ENCODE peak calls at places on chromosomes 12 and 14, in five cellular contexts. One of them, this sample, is unnamed.

GRCh38 chr12:45668641-45669040 is 60.9 kb upstream of the ARID2 start:
- DNase-seq in dermis blood vessel endothelial cell: no peak
- DNase-seq in CD4-positive, CD25-positive, alpha-beta regulatory T cell: no peak
- DNase-seq in left ventricle myocardium inferior: no peak
- DNase-seq in right atrium auricular region: no peak
- DNase-seq in this sample: no peak

GRCh38 chr12:79083181-79083580 is 218.6 kb downstream of the SYT1 start:
- DNase-seq in right atrium auricular region: no peak
- DNase-seq in left ventricle myocardium inferior: no peak
- DNase-seq in CD4-positive, CD25-positive, alpha-beta regulatory T cell: no peak
- DNase-seq in dermis blood vessel endothelial cell: peak
- DNase-seq in this sample: no peak

GRCh38 chr14:83162351-83162929 is 1628.8 kb upstream of the SEL1L start:
- DNase-seq in dermis blood vessel endothelial cell: no peak
- DNase-seq in left ventricle myocardium inferior: no peak
- DNase-seq in CD4-positive, CD25-positive, alpha-beta regulatory T cell: no peak
- DNase-seq in right atrium auricular region: no peak
- DNase-seq in this sample: no peak

GRCh38 chr12:49599961-49600360 is 5.5 kb downstream of the FAM186B start:
- DNase-seq in right atrium auricular region: no peak
- DNase-seq in dermis blood vessel endothelial cell: no peak
- DNase-seq in left ventricle myocardium inferior: no peak
- DNase-seq in CD4-positive, CD25-positive, alpha-beta regulatory T cell: no peak
- DNase-seq in this sample: no peak

GRCh38 chr14:89651805-89652204 is 234.8 kb upstream of the FOXN3 start:
- DNase-seq in CD4-positive, CD25-positive, alpha-beta regulatory T cell: no peak
- DNase-seq in right atrium auricular region: no peak
- DNase-seq in left ventricle myocardium inferior: no peak
- DNase-seq in dermis blood vessel endothelial cell: no peak
- DNase-seq in this sample: no peak

GRCh38 chr12:71684081-71684480 is 1.8 kb upstream of the TMEM19 start:
- DNase-seq in left ventricle myocardium inferior: no peak
- DNase-seq in right atrium auricular region: no peak
- DNase-seq in CD4-positive, CD25-positive, alpha-beta regulatory T cell: peak
- DNase-seq in dermis blood vessel endothelial cell: no peak
- DNase-seq in this sample: no peak

GRCh38 chr12:41011939-41012338 is 176.2 kb upstream of the PDZRN4 start:
- DNase-seq in left ventricle myocardium inferior: no peak
- DNase-seq in dermis blood vessel endothelial cell: no peak
- DNase-seq in right atrium auricular region: no peak
- DNase-seq in CD4-positive, CD25-positive, alpha-beta regulatory T cell: no peak
- DNase-seq in this sample: peak

GRCh38 chr14:22386924-22387775 is 201.9 kb downstream of the DAD1 start:
- DNase-seq in CD4-positive, CD25-positive, alpha-beta regulatory T cell: peak
- DNase-seq in dermis blood vessel endothelial cell: peak
- DNase-seq in right atrium auricular region: peak
- DNase-seq in left ventricle myocardium inferior: peak
- DNase-seq in this sample: peak

GRCh38 chr12:55659486-55660385 is 23.0 kb downstream of the OR10P1 start:
- DNase-seq in CD4-positive, CD25-positive, alpha-beta regulatory T cell: no peak
- DNase-seq in right atrium auricular region: peak
- DNase-seq in left ventricle myocardium inferior: peak
- DNase-seq in dermis blood vessel endothelial cell: peak
- DNase-seq in this sample: peak

GRCh38 chr14:29518335-29518734 is 409.3 kb downstream of the PRKD1 start:
- DNase-seq in right atrium auricular region: no peak
- DNase-seq in CD4-positive, CD25-positive, alpha-beta regulatory T cell: no peak
- DNase-seq in left ventricle myocardium inferior: no peak
- DNase-seq in dermis blood vessel endothelial cell: peak
- DNase-seq in this sample: peak

GRCh38 chr12:116015525-116015924 is 262.0 kb downstream of the MED13L start:
- DNase-seq in right atrium auricular region: no peak
- DNase-seq in left ventricle myocardium inferior: no peak
- DNase-seq in dermis blood vessel endothelial cell: peak
- DNase-seq in CD4-positive, CD25-positive, alpha-beta regulatory T cell: peak
- DNase-seq in this sample: peak

GRCh38 chr12:46473634-46474201 is 101.1 kb upstream of the SLC38A2 start:
- DNase-seq in dermis blood vessel endothelial cell: peak
- DNase-seq in CD4-positive, CD25-positive, alpha-beta regulatory T cell: no peak
- DNase-seq in right atrium auricular region: peak
- DNase-seq in left ventricle myocardium inferior: peak
- DNase-seq in this sample: peak

GRCh38 chr14:52589646-52590045 is 37.0 kb downstream of the GPR137C start:
- DNase-seq in left ventricle myocardium inferior: no peak
- DNase-seq in CD4-positive, CD25-positive, alpha-beta regulatory T cell: no peak
- DNase-seq in dermis blood vessel endothelial cell: no peak
- DNase-seq in right atrium auricular region: no peak
- DNase-seq in this sample: no peak

GRCh38 chr12:116876151-116876869 is 4.9 kb downstream of the HRK start:
- DNase-seq in left ventricle myocardium inferior: no peak
- DNase-seq in dermis blood vessel endothelial cell: no peak
- DNase-seq in CD4-positive, CD25-positive, alpha-beta regulatory T cell: no peak
- DNase-seq in right atrium auricular region: no peak
- DNase-seq in this sample: no peak

GRCh38 chr12:71216725-71217579 is 59.2 kb upstream of the TSPAN8 start:
- DNase-seq in right atrium auricular region: no peak
- DNase-seq in CD4-positive, CD25-positive, alpha-beta regulatory T cell: peak
- DNase-seq in left ventricle myocardium inferior: no peak
- DNase-seq in dermis blood vessel endothelial cell: peak
- DNase-seq in this sample: peak

GRCh38 chr12:32365473-32366064 is 33.8 kb upstream of the FGD4 start:
- DNase-seq in right atrium auricular region: no peak
- DNase-seq in CD4-positive, CD25-positive, alpha-beta regulatory T cell: peak
- DNase-seq in dermis blood vessel endothelial cell: peak
- DNase-seq in left ventricle myocardium inferior: peak
- DNase-seq in this sample: peak

GRCh38 chr12:6288235-6288634 is 22.2 kb upstream of the PLEKHG6 start:
- DNase-seq in left ventricle myocardium inferior: no peak
- DNase-seq in CD4-positive, CD25-positive, alpha-beta regulatory T cell: no peak
- DNase-seq in dermis blood vessel endothelial cell: no peak
- DNase-seq in right atrium auricular region: no peak
- DNase-seq in this sample: no peak

GRCh38 chr14:101187816-101188570 is 284.5 kb upstream of the RTL1 start:
- DNase-seq in left ventricle myocardium inferior: no peak
- DNase-seq in right atrium auricular region: peak
- DNase-seq in CD4-positive, CD25-positive, alpha-beta regulatory T cell: no peak
- DNase-seq in dermis blood vessel endothelial cell: no peak
- DNase-seq in this sample: no peak

GRCh38 chr12:120357104-120357503 is 11.9 kb downstream of the MSI1 start:
- DNase-seq in dermis blood vessel endothelial cell: no peak
- DNase-seq in left ventricle myocardium inferior: no peak
- DNase-seq in right atrium auricular region: no peak
- DNase-seq in CD4-positive, CD25-positive, alpha-beta regulatory T cell: no peak
- DNase-seq in this sample: no peak

GRCh38 chr12:12714276-12715001 is 2.7 kb upstream of the CDKN1B start:
- DNase-seq in left ventricle myocardium inferior: no peak
- DNase-seq in CD4-positive, CD25-positive, alpha-beta regulatory T cell: peak
- DNase-seq in right atrium auricular region: no peak
- DNase-seq in dermis blood vessel endothelial cell: peak
- DNase-seq in this sample: no peak

GRCh38 chr14:49944501-49944900 is 51.6 kb downstream of the ARF6 start:
- DNase-seq in left ventricle myocardium inferior: no peak
- DNase-seq in right atrium auricular region: no peak
- DNase-seq in CD4-positive, CD25-positive, alpha-beta regulatory T cell: no peak
- DNase-seq in dermis blood vessel endothelial cell: no peak
- DNase-seq in this sample: no peak

GRCh38 chr12:110301065-110301806 is 20.2 kb downstream of the ATP2A2 start:
- DNase-seq in CD4-positive, CD25-positive, alpha-beta regulatory T cell: peak
- DNase-seq in dermis blood vessel endothelial cell: peak
- DNase-seq in right atrium auricular region: no peak
- DNase-seq in left ventricle myocardium inferior: no peak
- DNase-seq in this sample: peak

GRCh38 chr12:124681779-124682391 is 114.5 kb upstream of the NCOR2 start:
- DNase-seq in dermis blood vessel endothelial cell: peak
- DNase-seq in right atrium auricular region: peak
- DNase-seq in left ventricle myocardium inferior: peak
- DNase-seq in CD4-positive, CD25-positive, alpha-beta regulatory T cell: no peak
- DNase-seq in this sample: peak

GRCh38 chr12:46266869-46267617 is 1.8 kb downstream of the SLC38A1 start:
- DNase-seq in CD4-positive, CD25-positive, alpha-beta regulatory T cell: peak
- DNase-seq in dermis blood vessel endothelial cell: peak
- DNase-seq in right atrium auricular region: no peak
- DNase-seq in left ventricle myocardium inferior: peak
- DNase-seq in this sample: peak

GRCh38 chr12:26338574-26339572 is 143.5 kb downstream of the SSPN start:
- DNase-seq in right atrium auricular region: no peak
- DNase-seq in CD4-positive, CD25-positive, alpha-beta regulatory T cell: no peak
- DNase-seq in left ventricle myocardium inferior: no peak
- DNase-seq in dermis blood vessel endothelial cell: peak
- DNase-seq in this sample: peak

This sample was measured in dermis microvascular lymphatic vessel endothelial cell.